ENCODE peak calls at places on chromosomes 6 and 20, in eight cellular contexts. One of them, this sample, is unnamed.

GRCh38 chr6:113352029-113352801 is 504.9 kb upstream of the MARCKS start:
- DNase-seq in AG10803: peak
- DNase-seq in GM12864: no peak
- DNase-seq in skeletal muscle cell: peak
- DNase-seq in AG04449: no peak
- DNase-seq in cardiac muscle cell: peak
- DNase-seq in spleen: no peak
- DNase-seq in foreskin fibroblast: peak
- DNase-seq in this sample: peak

GRCh38 chr20:63749597-63750508 is 10.3 kb downstream of the SLC2A4RG start:
- DNase-seq in AG10803: no peak
- DNase-seq in GM12864: no peak
- DNase-seq in skeletal muscle cell: no peak
- DNase-seq in AG04449: no peak
- DNase-seq in cardiac muscle cell: no peak
- DNase-seq in spleen: peak
- DNase-seq in foreskin fibroblast: no peak
- DNase-seq in this sample: no peak

GRCh38 chr6:92690997-92691599 is 728.3 kb downstream of the EPHA7 start:
- DNase-seq in AG10803: peak
- DNase-seq in GM12864: no peak
- DNase-seq in skeletal muscle cell: no peak
- DNase-seq in AG04449: no peak
- DNase-seq in cardiac muscle cell: no peak
- DNase-seq in spleen: no peak
- DNase-seq in foreskin fibroblast: no peak
- DNase-seq in this sample: no peak

GRCh38 chr6:51049983-51050877 is 231.6 kb downstream of the TFAP2B start:
- DNase-seq in AG10803: no peak
- DNase-seq in GM12864: no peak
- DNase-seq in skeletal muscle cell: no peak
- DNase-seq in AG04449: no peak
- DNase-seq in cardiac muscle cell: no peak
- DNase-seq in spleen: no peak
- DNase-seq in foreskin fibroblast: no peak
- DNase-seq in this sample: peak

GRCh38 chr6:4581468-4582420 is 194.5 kb upstream of the CDYL start:
- DNase-seq in AG10803: peak
- DNase-seq in GM12864: no peak
- DNase-seq in skeletal muscle cell: peak
- DNase-seq in AG04449: peak
- DNase-seq in cardiac muscle cell: peak
- DNase-seq in spleen: no peak
- DNase-seq in foreskin fibroblast: peak
- DNase-seq in this sample: peak

GRCh38 chr20:57280221-57280620 is 13.8 kb upstream of the BMP7 start:
- DNase-seq in AG10803: no peak
- DNase-seq in GM12864: no peak
- DNase-seq in skeletal muscle cell: no peak
- DNase-seq in AG04449: no peak
- DNase-seq in cardiac muscle cell: no peak
- DNase-seq in spleen: no peak
- DNase-seq in foreskin fibroblast: no peak
- DNase-seq in this sample: no peak

GRCh38 chr6:131787955-131788712 is 19.7 kb upstream of the ENPP1 start:
- DNase-seq in AG10803: peak
- DNase-seq in GM12864: no peak
- DNase-seq in skeletal muscle cell: no peak
- DNase-seq in AG04449: no peak
- DNase-seq in cardiac muscle cell: no peak
- DNase-seq in spleen: no peak
- DNase-seq in foreskin fibroblast: peak
- DNase-seq in this sample: no peak

GRCh38 chr6:142225115-142225514 is 76.7 kb upstream of the ADGRG6 start:
- DNase-seq in AG10803: no peak
- DNase-seq in GM12864: no peak
- DNase-seq in skeletal muscle cell: no peak
- DNase-seq in AG04449: no peak
- DNase-seq in cardiac muscle cell: no peak
- DNase-seq in spleen: no peak
- DNase-seq in foreskin fibroblast: no peak
- DNase-seq in this sample: no peak

GRCh38 chr6:73129653-73130443 is 95.4 kb downstream of the KHDC1L start:
- DNase-seq in AG10803: peak
- DNase-seq in GM12864: peak
- DNase-seq in skeletal muscle cell: peak
- DNase-seq in AG04449: no peak
- DNase-seq in cardiac muscle cell: peak
- DNase-seq in spleen: peak
- DNase-seq in foreskin fibroblast: peak
- DNase-seq in this sample: peak

GRCh38 chr6:714100-714499 is 21.2 kb upstream of the EXOC2 start:
- DNase-seq in AG10803: no peak
- DNase-seq in GM12864: no peak
- DNase-seq in skeletal muscle cell: no peak
- DNase-seq in AG04449: no peak
- DNase-seq in cardiac muscle cell: no peak
- DNase-seq in spleen: no peak
- DNase-seq in foreskin fibroblast: no peak
- DNase-seq in this sample: no peak

GRCh38 chr20:32204485-32205115 is 2.9 kb downstream of the PLAGL2 start:
- DNase-seq in AG10803: no peak
- DNase-seq in GM12864: no peak
- DNase-seq in skeletal muscle cell: no peak
- DNase-seq in AG04449: no peak
- DNase-seq in cardiac muscle cell: no peak
- DNase-seq in spleen: no peak
- DNase-seq in foreskin fibroblast: no peak
- DNase-seq in this sample: no peak

GRCh38 chr20:32206383-32207210 is 946 bp downstream of the PLAGL2 start:
- DNase-seq in AG10803: no peak
- DNase-seq in GM12864: no peak
- DNase-seq in skeletal muscle cell: no peak
- DNase-seq in AG04449: no peak
- DNase-seq in cardiac muscle cell: no peak
- DNase-seq in spleen: no peak
- DNase-seq in foreskin fibroblast: no peak
- DNase-seq in this sample: no peak

GRCh38 chr20:32203556-32204484 is 3.7 kb downstream of the PLAGL2 start:
- DNase-seq in AG10803: no peak
- DNase-seq in GM12864: no peak
- DNase-seq in skeletal muscle cell: peak
- DNase-seq in AG04449: no peak
- DNase-seq in cardiac muscle cell: peak
- DNase-seq in spleen: no peak
- DNase-seq in foreskin fibroblast: no peak
- DNase-seq in this sample: no peak

GRCh38 chr20:32207211-32207625 is 325 bp downstream of the PLAGL2 start:
- DNase-seq in AG10803: no peak
- DNase-seq in GM12864: no peak
- DNase-seq in skeletal muscle cell: no peak
- DNase-seq in AG04449: no peak
- DNase-seq in cardiac muscle cell: no peak
- DNase-seq in spleen: no peak
- DNase-seq in foreskin fibroblast: no peak
- DNase-seq in this sample: no peak

DNA sequence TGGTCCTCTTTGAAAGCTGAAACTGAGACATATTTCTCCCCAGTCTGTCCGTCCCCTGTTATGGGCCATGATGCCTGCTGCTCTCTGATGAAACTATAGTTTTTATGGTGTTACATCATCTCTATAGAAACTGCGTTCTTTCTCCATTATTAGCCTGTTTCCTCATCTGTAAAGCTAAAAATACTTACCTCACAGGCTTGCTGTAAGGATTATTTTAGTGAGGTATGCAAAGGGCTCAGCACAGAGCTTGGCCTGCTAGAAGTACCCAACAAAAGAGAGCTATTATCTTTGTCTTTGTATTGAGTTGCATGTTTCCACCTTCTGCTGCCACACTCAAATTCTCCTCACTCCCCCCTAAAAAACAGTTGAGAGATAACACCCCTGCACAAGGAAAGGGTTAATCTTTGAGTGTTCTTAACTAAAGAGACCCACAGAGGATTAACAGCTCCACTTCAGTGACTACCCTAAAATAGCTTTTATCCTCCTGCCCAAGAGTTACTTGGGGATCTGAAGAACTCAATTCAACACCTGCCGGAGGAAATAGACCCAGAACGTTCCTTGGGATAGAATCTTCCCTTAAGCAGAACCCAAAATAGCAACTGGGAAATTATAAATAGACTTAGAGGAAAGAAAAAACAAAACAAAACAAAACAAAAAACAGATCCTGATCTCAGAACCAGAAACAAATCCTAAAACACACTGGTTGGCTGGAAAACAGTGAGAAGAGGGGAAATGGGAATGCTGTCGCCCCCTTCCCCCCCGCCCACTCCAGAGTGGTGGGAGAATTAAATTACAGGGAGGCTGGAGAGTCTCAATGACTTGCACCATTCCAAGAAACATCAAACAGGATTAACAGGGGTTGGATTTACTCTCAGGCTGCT is 1.8 kb downstream of the PLAGL2 start:
- DNase-seq in AG10803: peak
- DNase-seq in GM12864: no peak
- DNase-seq in skeletal muscle cell: peak
- DNase-seq in AG04449: no peak
- DNase-seq in cardiac muscle cell: peak
- DNase-seq in spleen: no peak
- DNase-seq in foreskin fibroblast: no peak
- DNase-seq in this sample: no peak
- H3K4me3 ChIP-seq in AG10803: peak
- H3K4me3 ChIP-seq in GM12864: peak
- H3K4me3 ChIP-seq in skeletal muscle cell: peak
- H3K4me3 ChIP-seq in AG04449: peak
- H3K4me3 ChIP-seq in cardiac muscle cell: peak
- H3K4me3 ChIP-seq in spleen: no peak
- H3K4me3 ChIP-seq in foreskin fibroblast: peak
- H3K4me3 ChIP-seq in this sample: peak

GRCh38 chr6:7697820-7698623 is 27.9 kb upstream of the BMP6 start:
- DNase-seq in AG10803: peak
- DNase-seq in GM12864: no peak
- DNase-seq in skeletal muscle cell: peak
- DNase-seq in AG04449: peak
- DNase-seq in cardiac muscle cell: peak
- DNase-seq in spleen: no peak
- DNase-seq in foreskin fibroblast: peak
- DNase-seq in this sample: peak
- H3K4me3 ChIP-seq in AG10803: peak
- H3K4me3 ChIP-seq in GM12864: no peak
- H3K4me3 ChIP-seq in skeletal muscle cell: no peak
- H3K4me3 ChIP-seq in AG04449: peak
- H3K4me3 ChIP-seq in cardiac muscle cell: no peak
- H3K4me3 ChIP-seq in spleen: no peak
- H3K4me3 ChIP-seq in foreskin fibroblast: peak
- H3K4me3 ChIP-seq in this sample: no peak

GRCh38 chr6:25359891-25360290 is 80.7 kb downstream of the CARMIL1 start:
- DNase-seq in AG10803: no peak
- DNase-seq in GM12864: no peak
- DNase-seq in skeletal muscle cell: no peak
- DNase-seq in AG04449: no peak
- DNase-seq in cardiac muscle cell: no peak
- DNase-seq in spleen: no peak
- DNase-seq in foreskin fibroblast: no peak
- DNase-seq in this sample: no peak
- H3K4me3 ChIP-seq in AG10803: peak
- H3K4me3 ChIP-seq in GM12864: no peak
- H3K4me3 ChIP-seq in skeletal muscle cell: no peak
- H3K4me3 ChIP-seq in AG04449: no peak
- H3K4me3 ChIP-seq in cardiac muscle cell: no peak
- H3K4me3 ChIP-seq in spleen: no peak
- H3K4me3 ChIP-seq in foreskin fibroblast: no peak
- H3K4me3 ChIP-seq in this sample: no peak

DNA sequence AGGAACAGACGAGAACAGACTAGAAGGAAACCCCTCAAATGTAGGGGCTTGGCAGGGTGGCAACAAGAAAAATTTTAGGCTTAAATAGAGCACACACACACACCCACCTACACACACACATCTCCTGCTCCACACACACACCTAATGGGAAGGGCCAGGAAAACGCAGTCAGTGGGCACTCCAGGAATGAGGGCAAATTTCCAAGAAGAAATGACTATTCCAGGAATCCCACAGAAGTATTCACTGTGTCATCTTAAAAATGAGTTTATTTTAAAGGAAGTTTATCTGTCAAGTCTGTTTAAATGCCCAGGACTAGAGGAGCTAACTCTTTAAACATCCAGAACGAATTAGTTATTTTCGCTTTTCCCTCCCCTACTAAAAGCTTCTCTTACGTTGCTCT is 13.0 kb downstream of the ALDH8A1 start:
- DNase-seq in AG10803: peak
- DNase-seq in GM12864: no peak
- DNase-seq in skeletal muscle cell: no peak
- DNase-seq in AG04449: peak
- DNase-seq in cardiac muscle cell: peak
- DNase-seq in spleen: no peak
- DNase-seq in foreskin fibroblast: peak
- DNase-seq in this sample: peak
- H3K4me3 ChIP-seq in AG10803: no peak
- H3K4me3 ChIP-seq in GM12864: no peak
- H3K4me3 ChIP-seq in skeletal muscle cell: no peak
- H3K4me3 ChIP-seq in AG04449: no peak
- H3K4me3 ChIP-seq in cardiac muscle cell: no peak
- H3K4me3 ChIP-seq in spleen: no peak
- H3K4me3 ChIP-seq in foreskin fibroblast: no peak
- H3K4me3 ChIP-seq in this sample: no peak

DNA sequence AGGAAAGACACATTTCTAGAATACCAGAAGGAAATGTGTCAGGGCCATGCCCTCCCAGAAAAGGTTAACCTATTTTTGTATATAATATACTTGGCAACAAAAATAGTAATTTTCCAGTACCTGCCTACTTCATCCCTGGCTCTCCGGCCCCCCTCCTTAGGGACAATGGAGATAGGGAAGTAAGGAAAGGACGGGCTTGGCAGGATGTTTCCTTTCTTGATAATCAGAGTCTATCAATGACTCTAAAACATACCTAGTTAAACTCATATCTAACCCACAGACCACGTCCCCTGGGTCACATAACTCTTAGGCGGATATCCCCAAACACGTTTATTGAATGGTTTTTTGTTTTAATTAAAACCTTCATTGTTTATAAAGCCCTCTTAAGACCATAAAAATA is 11.8 kb downstream of the UQCC2 start:
- DNase-seq in AG10803: no peak
- DNase-seq in GM12864: no peak
- DNase-seq in skeletal muscle cell: no peak
- DNase-seq in AG04449: no peak
- DNase-seq in cardiac muscle cell: no peak
- DNase-seq in spleen: peak
- DNase-seq in foreskin fibroblast: no peak
- DNase-seq in this sample: no peak
- H3K4me3 ChIP-seq in AG10803: no peak
- H3K4me3 ChIP-seq in GM12864: no peak
- H3K4me3 ChIP-seq in skeletal muscle cell: no peak
- H3K4me3 ChIP-seq in AG04449: no peak
- H3K4me3 ChIP-seq in cardiac muscle cell: no peak
- H3K4me3 ChIP-seq in spleen: no peak
- H3K4me3 ChIP-seq in foreskin fibroblast: no peak
- H3K4me3 ChIP-seq in this sample: no peak

GRCh38 chr6:54070025-54070424 is 41.2 kb upstream of the MLIP start:
- DNase-seq in AG10803: no peak
- DNase-seq in GM12864: no peak
- DNase-seq in skeletal muscle cell: no peak
- DNase-seq in AG04449: no peak
- DNase-seq in cardiac muscle cell: no peak
- DNase-seq in spleen: no peak
- DNase-seq in foreskin fibroblast: no peak
- DNase-seq in this sample: no peak
- H3K4me3 ChIP-seq in AG10803: no peak
- H3K4me3 ChIP-seq in GM12864: no peak
- H3K4me3 ChIP-seq in skeletal muscle cell: no peak
- H3K4me3 ChIP-seq in AG04449: no peak
- H3K4me3 ChIP-seq in cardiac muscle cell: no peak
- H3K4me3 ChIP-seq in spleen: no peak
- H3K4me3 ChIP-seq in foreskin fibroblast: peak
- H3K4me3 ChIP-seq in this sample: no peak

This sample was measured in epithelial cell of proximal tubule.